ENCODE peak calls at places on chromosome 15, in seven cellular contexts. Q, X, M, E, Z, V and C are unnamed samples.
A peak's percentile ranks its signal among the peaks of the same experiment; 100 is the strongest.

GRCh38 chr15:74312445-74313007 is 54.9 kb downstream of the CYP11A1 start:
- DNase-seq in Q (no peak), X (no peak), M (no peak), E (no peak), Z (no peak), V (no peak), C (no peak)

GRCh38 chr15:55789066-55789660 is 46.2 kb upstream of the PRTG start:
- DNase-seq in Q (no peak), X (no peak), M (peak; percentile 38), E (peak; percentile 14), Z (no peak), V (no peak), C (peak; percentile 16)

GRCh38 chr15:45919806-45920205 is 285.0 kb downstream of the SQOR start:
- DNase-seq in Q (no peak), X (no peak), M (no peak), E (no peak), Z (no peak), V (no peak), C (peak; percentile 1)

GRCh38 chr15:95292790-95293450 is 1037.6 kb upstream of the NR2F2 start:
- DNase-seq in Q (peak; percentile 72), X (no peak), M (no peak), E (no peak), Z (no peak), V (no peak), C (no peak)

GRCh38 chr15:56428821-56429458 is 36.0 kb downstream of the MNS1 start:
- DNase-seq in Q (no peak), X (no peak), M (no peak), E (no peak), Z (no peak), V (no peak), C (peak; percentile 51)

GRCh38 chr15:85800460-85801123 is 5.9 kb upstream of the KLHL25 start:
- DNase-seq in Q (peak; percentile 91), X (peak; percentile 72), M (peak; percentile 90), E (peak; percentile 91), Z (no peak), V (peak; percentile 67), C (peak; percentile 60)

GRCh38 chr15:52040167-52040900 is 21.3 kb downstream of the MAPK6 start:
- DNase-seq in Q (peak; percentile 48), X (no peak), M (no peak), E (no peak), Z (no peak), V (no peak), C (peak; percentile 37)

GRCh38 chr15:98904466-98905048 is 103.0 kb downstream of the PGPEP1L start:
- DNase-seq in Q (no peak), X (no peak), M (peak; percentile 48), E (no peak), Z (no peak), V (no peak), C (peak; percentile 80)

GRCh38 chr15:65083262-65083701 is 6.7 kb downstream of the KBTBD13 start:
- DNase-seq in Q (no peak), X (no peak), M (no peak), E (no peak), Z (peak; percentile 81), V (no peak), C (peak; percentile 26)

GRCh38 chr15:61892140-61892539 is 168.1 kb downstream of the VPS13C start:
- DNase-seq in Q (no peak), X (no peak), M (no peak), E (no peak), Z (peak; percentile 78), V (no peak), C (no peak)

GRCh38 chr15:84785053-84785452 is 32.1 kb upstream of the ALPK3 start:
- DNase-seq in Q (no peak), X (no peak), M (no peak), E (no peak), Z (no peak), V (no peak), C (no peak)

GRCh38 chr15:74957301-74958035 is 896 bp upstream of the RPP25 start:
- DNase-seq in Q (no peak), X (peak; percentile 86), M (peak; percentile 69), E (peak; percentile 21), Z (no peak), V (peak; percentile 60), C (peak; percentile 39)

GRCh38 chr15:29773816-29774215 is 48.5 kb downstream of the TJP1 start:
- DNase-seq in Q (no peak), X (no peak), M (no peak), E (no peak), Z (no peak), V (no peak), C (no peak)

GRCh38 chr15:67618312-67618711 is 75.8 kb downstream of the MAP2K5 start:
- DNase-seq in Q (no peak), X (no peak), M (no peak), E (no peak), Z (no peak), V (no peak), C (no peak)

GRCh38 chr15:56174649-56175048 is 69.0 kb downstream of the RFX7 start:
- DNase-seq in Q (no peak), X (no peak), M (no peak), E (no peak), Z (no peak), V (no peak), C (no peak)

GRCh38 chr15:37134699-37135131 is 34.4 kb upstream of the MEIS2 start:
- DNase-seq in Q (no peak), X (no peak), M (no peak), E (peak; percentile 18), Z (no peak), V (no peak), C (peak; percentile 69)

GRCh38 chr15:33234019-33234418 is 39.5 kb upstream of the FMN1 start:
- DNase-seq in Q (no peak), X (no peak), M (no peak), E (no peak), Z (no peak), V (no peak), C (peak; percentile 60)

GRCh38 chr15:78047631-78048409 is 29.7 kb downstream of the TBC1D2B start:
- DNase-seq in Q (no peak), X (no peak), M (no peak), E (no peak), Z (no peak), V (peak; percentile 54), C (peak; percentile 81)

GRCh38 chr15:96626936-96627577 is 296.6 kb downstream of the NR2F2 start:
- DNase-seq in Q (no peak), X (peak; percentile 68), M (no peak), E (no peak), Z (no peak), V (peak; percentile 22), C (no peak)

GRCh38 chr15:51727141-51727897 is 10.1 kb downstream of the LYSMD2 start:
- DNase-seq in Q (no peak), X (no peak), M (no peak), E (no peak), Z (no peak), V (no peak), C (peak; percentile 51)

GRCh38 chr15:35540885-35541284 is 5.1 kb downstream of the DPH6 start:
- DNase-seq in Q (no peak), X (no peak), M (no peak), E (no peak), Z (no peak), V (no peak), C (peak; percentile 75)

GRCh38 chr15:73318463-73319351 is 50.1 kb downstream of the HCN4 start:
- DNase-seq in Q (no peak), X (no peak), M (no peak), E (no peak), Z (no peak), V (no peak), C (peak; percentile 4)

GRCh38 chr15:78763111-78763795 is 48.0 kb downstream of the ADAMTS7 start:
- DNase-seq in Q (no peak), X (peak; percentile 24), M (no peak), E (no peak), Z (no peak), V (no peak), C (no peak)

GRCh38 chr15:67082007-67082536 is 16.7 kb downstream of the SMAD3 start:
- DNase-seq in Q (peak; percentile 81), X (no peak), M (peak; percentile 81), E (peak; percentile 69), Z (no peak), V (no peak), C (no peak)

GRCh38 chr15:58701376-58701775 is 48.1 kb downstream of the ADAM10 start:
- DNase-seq in Q (no peak), X (no peak), M (no peak), E (no peak), Z (no peak), V (no peak), C (no peak)

GRCh38 chr15:68528891-68529290 is 49.9 kb upstream of the CORO2B start:
- DNase-seq in Q (no peak), X (no peak), M (no peak), E (no peak), Z (no peak), V (no peak), C (no peak)

GRCh38 chr15:70141376-70142071 is 43.8 kb upstream of the TLE3 start:
- DNase-seq in Q (no peak), X (no peak), M (no peak), E (no peak), Z (no peak), V (no peak), C (no peak)
- H3K4me3 ChIP-seq in Q (no peak overlapping the region), X (no peak overlapping the region), M (no peak overlapping the region), E (no peak overlapping the region), Z (no peak overlapping the region), V (peak overlapping the region; percentile 17), C (no peak overlapping the region)

GRCh38 chr15:60003243-60004018 is 680 bp upstream of the FOXB1 start:
- DNase-seq in Q (no peak), X (no peak), M (no peak), E (no peak), Z (no peak), V (no peak), C (no peak)
- H3K4me3 ChIP-seq in Q (no peak overlapping the region), X (peak overlapping the region; percentile 11), M (no peak overlapping the region), E (no peak overlapping the region), Z (peak overlapping the region; percentile 54), V (no peak overlapping the region), C (no peak overlapping the region)

DNA sequence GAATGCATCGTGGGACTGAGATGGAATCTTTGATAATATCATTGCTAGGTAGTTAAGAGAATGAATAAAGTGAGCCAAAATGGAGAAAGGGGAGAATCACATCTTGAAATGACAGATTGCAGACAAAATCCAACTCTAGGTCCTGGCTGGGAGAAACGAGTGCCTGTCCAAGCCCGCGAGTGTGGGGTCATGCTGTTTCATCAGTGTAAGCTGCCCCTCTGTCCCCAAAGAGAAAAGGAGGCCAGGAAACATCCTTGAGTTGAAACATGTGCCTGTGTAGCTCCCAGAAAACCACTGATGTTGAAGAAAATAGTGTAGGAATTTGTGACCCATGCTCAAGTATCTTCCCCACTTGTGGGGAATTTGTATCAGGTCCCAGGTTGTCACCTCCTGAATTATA is 48.3 kb upstream of the ADAMTSL3 start:
- DNase-seq in Q (no peak), X (peak; percentile 57), M (no peak), E (no peak), Z (no peak), V (no peak), C (no peak)
- H3K4me3 ChIP-seq in Q (no peak overlapping the region), X (no peak overlapping the region), M (no peak overlapping the region), E (no peak overlapping the region), Z (no peak overlapping the region), V (no peak overlapping the region), C (no peak overlapping the region)

DNA sequence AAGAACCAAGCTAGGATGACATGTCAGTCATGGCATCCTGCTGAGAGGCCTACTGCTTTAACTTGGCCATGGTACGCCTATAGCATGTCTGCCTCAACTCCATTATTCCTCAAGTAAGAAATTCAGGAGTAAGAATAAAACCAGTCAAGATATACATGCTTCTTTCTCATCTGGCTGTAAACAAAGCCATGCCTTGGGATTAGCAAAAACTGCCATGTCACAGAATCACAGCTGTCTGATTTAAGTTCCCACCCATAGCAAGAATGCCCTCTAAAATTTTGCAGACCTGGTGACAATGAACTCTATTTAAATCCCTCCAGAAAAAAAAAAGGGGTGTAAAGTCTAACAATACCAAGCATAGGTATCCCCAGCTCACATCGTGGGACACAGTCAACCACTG is 55.6 kb upstream of the ACAN start:
- DNase-seq in Q (no peak), X (no peak), M (no peak), E (no peak), Z (no peak), V (no peak), C (no peak)
- H3K4me3 ChIP-seq in Q (no peak overlapping the region), X (no peak overlapping the region), M (no peak overlapping the region), E (no peak overlapping the region), Z (no peak overlapping the region), V (no peak overlapping the region), C (no peak overlapping the region)